ENCODE peak calls at places on chromosomes 11 and 22, in eight cellular contexts. Q, W, O, N, S, E, M and H are unnamed samples.

GRCh38 chr11:61756452-61757212 is 4.2 kb downstream of the MYRF start:
- DNase-seq in W (no peak), O (no peak), S (no peak), N (peak; percentile 94), Q (no peak), E (no peak), M (peak; percentile 20), H (no peak)

GRCh38 chr11:34356576-34356917 is 1.3 kb downstream of the ABTB2 start:
- DNase-seq in E (no peak), N (no peak), Q (no peak), O (no peak), S (peak; percentile 39), W (no peak), M (no peak), H (no peak)

GRCh38 chr22:28994522-28994921 is 67.1 kb downstream of the C22orf31 start:
- DNase-seq in O (no peak), S (no peak), W (no peak), Q (no peak), M (no peak), N (no peak), E (no peak), H (no peak)

GRCh38 chr11:94767701-94768601 is at the start of gene AMOTL1:
- DNase-seq in S (peak; percentile 88), Q (peak; percentile 87), E (peak; percentile 8), O (peak; percentile 58), N (no peak), W (peak; percentile 66), M (peak; percentile 67), H (peak; percentile 99)

GRCh38 chr11:60857378-60858232 is 1.9 kb upstream of the PTGDR2 start:
- DNase-seq in W (no peak), N (no peak), M (no peak), Q (no peak), E (no peak), O (no peak), S (no peak), H (no peak)

GRCh38 chr11:126518130-126518995 is 162.9 kb downstream of the ST3GAL4 start:
- DNase-seq in W (no peak), O (no peak), M (no peak), E (no peak), S (no peak), Q (no peak), N (no peak), H (peak; percentile 32)

GRCh38 chr11:78768947-78769346 is 194.3 kb upstream of the NARS2 start:
- DNase-seq in W (no peak), E (no peak), S (no peak), Q (no peak), M (no peak), O (no peak), N (no peak), H (no peak)

GRCh38 chr22:45337536-45337935 is 27.8 kb downstream of the FAM118A start:
- DNase-seq in S (no peak), E (no peak), Q (no peak), M (no peak), W (no peak), O (no peak), N (no peak), H (no peak)

GRCh38 chr11:126914166-126914565 is 86.4 kb downstream of the KIRREL3 start:
- DNase-seq in M (no peak), E (no peak), O (no peak), S (no peak), N (no peak), W (no peak), Q (no peak), H (no peak)

GRCh38 chr11:126647735-126648134 is 292.2 kb downstream of the ST3GAL4 start:
- DNase-seq in S (peak; percentile 96), Q (no peak), E (no peak), O (peak; percentile 59), M (no peak), W (no peak), N (no peak), H (no peak)

GRCh38 chr11:12222099-12222751 is 111.8 kb downstream of the MICAL2 start:
- DNase-seq in N (peak; percentile 35), E (no peak), O (no peak), M (no peak), Q (no peak), S (no peak), W (no peak), H (peak; percentile 27)

GRCh38 chr11:122843281-122844150 is 5.2 kb downstream of the CRTAM start:
- DNase-seq in S (no peak), Q (no peak), N (peak; percentile 81), W (no peak), O (no peak), M (no peak), E (no peak), H (no peak)

GRCh38 chr22:35430897-35431322 is 31.0 kb downstream of the MCM5 start:
- DNase-seq in Q (peak; percentile 95), S (peak; percentile 83), N (peak; percentile 55), E (peak; percentile 51), M (peak; percentile 60), W (peak; percentile 63), O (peak; percentile 88), H (peak; percentile 61)

GRCh38 chr11:114265084-114265878 is 30.9 kb upstream of the NNMT start:
- DNase-seq in E (no peak), W (no peak), O (no peak), S (no peak), N (no peak), M (no peak), Q (no peak), H (no peak)

GRCh38 chr11:87879118-87879517 is 296.1 kb downstream of the RAB38 start:
- DNase-seq in W (no peak), N (no peak), S (no peak), Q (no peak), M (no peak), E (no peak), O (no peak), H (no peak)

GRCh38 chr22:46355996-46356471 is 20.5 kb downstream of the TRMU start:
- DNase-seq in M (no peak), E (no peak), W (no peak), O (no peak), S (no peak), Q (no peak), N (no peak), H (no peak)

GRCh38 chr22:45009881-45010531 is at the start of gene PHF21B:
- DNase-seq in M (no peak), Q (peak; percentile 87), N (no peak), E (no peak), O (no peak), S (peak; percentile 18), W (peak; percentile 65), H (peak; percentile 79)

GRCh38 chr11:110908401-110909106 is 196.3 kb upstream of the ARHGAP20 start:
- DNase-seq in Q (no peak), S (peak; percentile 90), E (no peak), O (peak; percentile 65), N (no peak), M (peak; percentile 68), W (no peak), H (no peak)

GRCh38 chr22:26666035-26666338 is 8.6 kb downstream of the MIAT start:
- DNase-seq in S (no peak), M (no peak), Q (no peak), E (no peak), N (no peak), O (no peak), W (no peak), H (no peak)

GRCh38 chr11:67584205-67584880 is 731 bp downstream of the GSTP1 start:
- DNase-seq in N (no peak), E (no peak), Q (peak; percentile 28), S (peak; percentile 84), O (no peak), W (no peak), M (no peak), H (peak; percentile 66)

GRCh38 chr11:9639099-9639498 is 24.8 kb upstream of the SWAP70 start:
- DNase-seq in M (no peak), E (no peak), Q (no peak), S (no peak), W (no peak), N (no peak), O (no peak), H (no peak)

GRCh38 chr11:97574976-97575665 is 1185.3 kb downstream of the JRKL start:
- DNase-seq in M (no peak), S (peak; percentile 8), W (no peak), O (no peak), E (no peak), Q (no peak), N (no peak), H (no peak)

GRCh38 chr22:31623634-31624312 is 38.2 kb downstream of the PISD start:
- DNase-seq in N (no peak), O (no peak), Q (no peak), W (no peak), E (no peak), M (no peak), S (no peak), H (no peak)

GRCh38 chr11:61904539-61905048 is 12.8 kb downstream of the RAB3IL1 start:
- DNase-seq in S (no peak), O (no peak), Q (no peak), N (peak; percentile 72), M (no peak), E (no peak), W (no peak), H (no peak)

GRCh38 chr11:121293276-121293569 is 652 bp downstream of the SC5D start:
- DNase-seq in N (peak; percentile 12), O (no peak), W (no peak), S (no peak), Q (no peak), M (no peak), E (no peak), H (no peak)

GRCh38 chr22:42993651-42994275 is 21.2 kb downstream of the PACSIN2 start:
- DNase-seq in N (peak; percentile 99), Q (no peak), M (no peak), E (no peak), W (no peak), O (no peak), S (no peak), H (no peak)

GRCh38 chr11:107696140-107696539 is 15.7 kb downstream of the SLN start:
- DNase-seq in S (peak; percentile 84), N (no peak), Q (no peak), E (no peak), W (no peak), M (peak; percentile 90), O (peak; percentile 65), H (no peak)

GRCh38 chr11:16787035-16787744 is 48.7 kb downstream of the C11orf58 start:
- DNase-seq in N (no peak), E (no peak), Q (no peak), M (no peak), O (no peak), W (no peak), S (no peak), H (no peak)

GRCh38 chr11:2428322-2428795 is 16.0 kb downstream of the TRPM5 start:
- DNase-seq in N (peak; percentile 61), W (no peak), M (no peak), Q (peak; percentile 68), O (no peak), S (peak; percentile 17), E (peak; percentile 85), H (peak; percentile 37)